ENCODE peak calls at places on chromosomes 6 and 20, in five cellular contexts. H, K, W, S and F are unnamed samples.

GRCh38 chr20:21436186-21436585 is 38.9 kb upstream of the NKX2-4 start:
- DNase-seq in H (peak), K (no peak), W (no peak), S (no peak), F (no peak)

GRCh38 chr6:16956371-16956770 is 145.5 kb upstream of the STMND1 start:
- DNase-seq in H (no peak), K (no peak), W (no peak), S (no peak), F (no peak)

GRCh38 chr6:158028876-158029275 is 47.2 kb downstream of the SYNJ2 start:
- DNase-seq in H (no peak), K (no peak), W (no peak), S (no peak), F (no peak)

GRCh38 chr6:33426590-33427563 is 7.0 kb downstream of the SYNGAP1 start:
- DNase-seq in H (no peak), K (no peak), W (peak), S (no peak), F (no peak)

GRCh38 chr6:166551797-166552495 is 34.5 kb downstream of the RAMACL start:
- DNase-seq in H (no peak), K (no peak), W (no peak), S (no peak), F (no peak)

GRCh38 chr6:157830354-157831017 is 7.4 kb downstream of the SNX9 start:
- DNase-seq in H (no peak), K (no peak), W (no peak), S (no peak), F (no peak)

GRCh38 chr6:45625191-45625664 is 247.5 kb upstream of the SUPT3H start:
- DNase-seq in H (peak), K (no peak), W (no peak), S (no peak), F (no peak)

GRCh38 chr6:79762370-79762769 is 131.2 kb downstream of the SH3BGRL2 start:
- DNase-seq in H (no peak), K (no peak), W (no peak), S (no peak), F (no peak)

GRCh38 chr6:140462495-140463311 is 1088.3 kb upstream of the CITED2 start:
- DNase-seq in H (peak), K (peak), W (no peak), S (no peak), F (no peak)

GRCh38 chr20:13777171-13777601 is 7.5 kb downstream of the ESF1 start:
- DNase-seq in H (peak), K (no peak), W (no peak), S (no peak), F (no peak)

GRCh38 chr6:127288705-127289104 is 22.0 kb downstream of the RNF146 start:
- DNase-seq in H (peak), K (no peak), W (no peak), S (no peak), F (no peak)

GRCh38 chr6:70398783-70399730 is 14.3 kb upstream of the FAM135A start:
- DNase-seq in H (peak), K (peak), W (no peak), S (no peak), F (no peak)

GRCh38 chr6:142833054-142833453 is 111.9 kb downstream of the HIVEP2 start:
- DNase-seq in H (peak), K (no peak), W (no peak), S (no peak), F (no peak)

GRCh38 chr20:6845141-6845540 is 77.7 kb downstream of the BMP2 start:
- DNase-seq in H (no peak), K (no peak), W (no peak), S (no peak), F (no peak)

GRCh38 chr6:36296240-36296639 is 26.4 kb downstream of the PNPLA1 start:
- DNase-seq in H (peak), K (no peak), W (no peak), S (no peak), F (no peak)

GRCh38 chr6:56795852-56796532 is 153.3 kb upstream of the DST start:
- DNase-seq in H (peak), K (no peak), W (peak), S (no peak), F (no peak)

GRCh38 chr6:101422811-101423210 is 29.3 kb downstream of the GRIK2 start:
- DNase-seq in H (peak), K (no peak), W (no peak), S (no peak), F (no peak)

GRCh38 chr20:38165089-38165965 is at the start of gene TGM2:
- DNase-seq in H (peak), K (peak), W (peak), S (peak), F (peak)

GRCh38 chr20:14700641-14700965 is 363.2 kb upstream of the FLRT3 start:
- DNase-seq in H (no peak), K (no peak), W (no peak), S (no peak), F (no peak)

GRCh38 chr6:155152211-155153076 is 111.4 kb upstream of the CLDN20 start:
- DNase-seq in H (no peak), K (no peak), W (no peak), S (no peak), F (no peak)
- TF ChIP-seq CTCF in H (no peak), K (no peak), W (peak), S (peak), F (no peak)

GRCh38 chr6:3194535-3195376 is 32.7 kb downstream of the TUBB2B start:
- DNase-seq in H (peak), K (no peak), W (peak), S (peak), F (no peak)

GRCh38 chr6:3193102-3193837 is 34.2 kb downstream of the TUBB2B start:
- DNase-seq in H (no peak), K (no peak), W (no peak), S (peak), F (no peak)

GRCh38 chr6:3196770-3197169 is 30.7 kb downstream of the TUBB2B start:
- DNase-seq in H (no peak), K (no peak), W (no peak), S (no peak), F (no peak)

GRCh38 chr6:3195377-3195694 is 32.1 kb downstream of the TUBB2B start:
- DNase-seq in H (no peak), K (no peak), W (no peak), S (no peak), F (no peak)

DNA sequence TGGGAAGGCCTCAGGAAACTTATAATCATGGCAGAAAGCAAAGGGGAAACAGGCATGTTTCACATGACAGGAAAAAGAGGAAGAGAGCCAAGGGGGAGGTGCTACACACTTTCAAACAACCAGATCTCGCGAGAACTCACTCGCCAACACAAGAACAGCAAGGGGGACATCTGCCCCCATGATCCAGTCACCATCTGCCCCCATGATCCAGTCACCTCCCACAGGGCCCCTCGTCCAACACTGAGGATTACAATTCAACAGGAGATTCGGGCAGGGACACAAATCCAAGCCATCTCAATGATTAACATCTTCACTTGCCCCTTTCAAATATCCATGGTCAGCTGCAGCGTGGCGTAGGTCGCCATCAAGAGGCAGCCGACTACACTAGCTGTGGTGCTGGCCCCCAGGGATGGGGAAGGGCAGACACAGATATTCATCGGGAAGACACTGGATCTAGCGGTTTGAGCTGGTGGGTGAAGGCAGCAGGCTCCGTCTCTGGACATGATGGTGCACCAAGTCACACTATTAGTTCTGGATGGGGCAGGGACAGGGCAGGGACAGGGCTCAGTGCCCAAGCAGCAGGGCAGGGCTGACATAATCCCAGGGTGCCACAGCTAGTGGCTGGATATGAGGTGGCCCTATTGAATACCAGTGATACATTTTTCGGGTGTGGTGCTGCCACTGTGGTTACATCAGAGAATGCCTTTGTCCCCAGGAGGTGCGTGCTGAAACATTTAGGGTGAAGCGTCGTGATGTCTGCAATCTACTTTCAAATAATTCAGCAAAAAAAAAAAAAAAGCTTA is 31.6 kb downstream of the TUBB2B start:
- DNase-seq in H (no peak), K (peak), W (peak), S (peak), F (no peak)
- TF ChIP-seq CTCF in H (no peak), K (no peak), W (peak), S (no peak), F (no peak)

DNA sequence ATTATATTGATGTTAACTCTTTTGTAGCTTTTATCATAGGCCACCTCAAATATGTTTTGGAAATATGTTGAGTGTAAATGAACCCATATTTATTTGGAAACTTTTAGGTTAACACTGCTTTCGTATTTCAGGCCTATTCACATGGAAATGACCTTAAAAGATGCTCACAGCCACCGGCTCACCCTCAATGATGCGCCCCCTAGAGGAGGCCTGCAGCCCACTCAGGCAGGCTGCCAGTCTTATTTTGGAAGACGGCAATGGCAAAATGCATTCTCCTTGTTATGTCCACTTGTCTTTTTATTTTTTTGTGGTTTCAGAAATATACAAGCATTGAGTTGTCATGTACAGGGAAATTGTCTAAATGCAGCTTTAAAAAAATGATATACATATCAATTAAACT is 869.7 kb downstream of the PHF3 start:
- DNase-seq in H (no peak), K (no peak), W (peak), S (peak), F (no peak)
- TF ChIP-seq CTCF in H (peak), K (peak), W (peak), S (peak), F (no peak)

DNA sequence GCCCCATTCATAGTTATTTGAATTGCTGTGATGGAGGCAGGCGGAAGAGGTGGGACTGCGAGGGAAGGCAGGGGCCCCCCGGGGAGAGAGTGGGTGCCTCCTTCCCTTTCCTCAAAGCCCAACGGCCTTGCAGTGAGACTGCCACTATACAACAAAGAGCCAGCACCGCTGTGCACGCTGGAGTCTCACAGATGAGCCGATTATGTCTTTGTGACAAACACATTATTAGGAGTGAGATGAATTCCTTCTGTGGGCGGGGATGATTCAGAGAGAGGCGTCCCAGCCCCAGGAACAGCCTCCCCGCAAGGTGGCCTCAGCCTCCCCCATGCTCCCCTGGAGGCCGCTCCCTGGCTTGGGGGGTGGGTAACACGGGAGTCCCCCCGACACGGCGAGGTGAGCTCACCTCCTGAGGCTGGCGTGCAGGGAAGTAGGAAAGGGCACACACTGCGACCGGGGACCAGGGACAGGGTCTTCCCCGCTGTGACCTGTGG is 26.7 kb downstream of the NTSR1 start:
- DNase-seq in H (no peak), K (no peak), W (no peak), S (no peak), F (no peak)
- TF ChIP-seq CTCF in H (no peak), K (no peak), W (no peak), S (no peak), F (no peak)